ENCODE peak calls at places on chromosomes 12 and 14, in ten cellular contexts. S is small intestine, U is right cardiac atrium, Q is A549, B is Karpas-422, X is MM.1S, E is heart left ventricle, L is endothelial cell of umbilical vein, C is tibial artery, F is endodermal cell. T is an unnamed sample.

GRCh38 chr14:54474232-54474793 is 14.5 kb downstream of the GMFB start:
- DNase-seq in B (no peak), S (no peak), Q (no peak), C (no peak), L (no peak), X (no peak), U (no peak), E (no peak), F (no peak), T (no peak)

GRCh38 chr12:7229741-7230140 is 40.3 kb downstream of the PEX5 start:
- DNase-seq in E (no peak), C (no peak), L (no peak), B (no peak), X (no peak), F (no peak), U (no peak), Q (no peak), S (no peak), T (no peak)

GRCh38 chr14:59060841-59061240 is 127.6 kb upstream of the DAAM1 start:
- DNase-seq in U (no peak), E (no peak), B (no peak), S (no peak), Q (no peak), X (no peak), F (no peak), C (no peak), L (no peak), T (no peak)

GRCh38 chr14:44657688-44658388 is 150.8 kb upstream of the FSCB start:
- DNase-seq in E (no peak), X (peak; percentile 6), U (no peak), Q (no peak), B (peak; percentile 75), L (no peak), S (peak; percentile 1), F (peak; percentile 44), C (no peak), T (no peak)

GRCh38 chr12:127245009-127245408 is 1022.0 kb upstream of the TMEM132C start:
- DNase-seq in E (no peak), C (no peak), B (no peak), S (no peak), Q (no peak), U (no peak), X (no peak), F (no peak), L (no peak), T (no peak)

GRCh38 chr12:6899837-6900519 is 4.6 kb upstream of the LRRC23 start:
- DNase-seq in C (peak; percentile 57), Q (no peak), E (peak; percentile 55), B (no peak), F (no peak), U (peak; percentile 80), X (no peak), L (peak; percentile 78), S (peak; percentile 88), T (peak; percentile 56)

GRCh38 chr14:102516531-102517411 is 7.2 kb upstream of the ANKRD9 start:
- DNase-seq in F (peak; percentile 90), E (peak; percentile 73), B (peak; percentile 75), Q (peak; percentile 67), C (no peak), X (no peak), U (peak; percentile 88), L (peak; percentile 42), S (peak; percentile 55), T (no peak)

GRCh38 chr12:10364839-10365681 is 24.8 kb downstream of the KLRK1 start:
- DNase-seq in E (peak; percentile 58), B (peak; percentile 84), L (peak; percentile 82), C (peak; percentile 49), Q (peak; percentile 35), S (peak; percentile 94), F (peak; percentile 88), X (peak; percentile 67), U (peak; percentile 60), T (peak; percentile 83)

GRCh38 chr12:51869490-51869865 is 18.4 kb upstream of the ANKRD33 start:
- DNase-seq in U (no peak), E (peak; percentile 26), C (no peak), Q (no peak), L (no peak), X (no peak), F (no peak), S (no peak), B (no peak), T (no peak)

GRCh38 chr12:60205500-60205899 is 609.7 kb downstream of the SLC16A7 start:
- DNase-seq in L (no peak), E (no peak), U (no peak), X (no peak), S (no peak), Q (no peak), B (no peak), C (no peak), F (no peak), T (no peak)

GRCh38 chr14:104117341-104118005 is 20.9 kb upstream of the KIF26A start:
- DNase-seq in F (peak; percentile 67), S (peak; percentile 52), E (peak; percentile 23), L (no peak), C (no peak), B (no peak), U (peak; percentile 33), X (no peak), Q (no peak), T (no peak)

GRCh38 chr12:98379106-98379505 is 136.3 kb upstream of the TMPO start:
- DNase-seq in U (no peak), Q (no peak), F (no peak), X (no peak), S (no peak), E (no peak), C (no peak), B (no peak), L (no peak), T (no peak)

GRCh38 chr14:85421166-85421877 is 108.6 kb upstream of the FLRT2 start:
- DNase-seq in X (no peak), C (no peak), S (no peak), Q (no peak), L (no peak), U (no peak), B (no peak), F (no peak), E (no peak), T (no peak)

GRCh38 chr14:55254581-55254980 is 16.6 kb upstream of the FBXO34 start:
- DNase-seq in F (no peak), L (no peak), Q (no peak), U (no peak), S (no peak), C (no peak), E (no peak), B (no peak), X (no peak), T (no peak)

GRCh38 chr12:46266382-46266791 is 2.5 kb downstream of the SLC38A1 start:
- DNase-seq in C (peak; percentile 31), F (no peak), L (peak; percentile 37), Q (peak; percentile 41), S (peak; percentile 35), U (no peak), B (peak; percentile 64), X (peak; percentile 18), E (no peak), T (no peak)

DNA sequence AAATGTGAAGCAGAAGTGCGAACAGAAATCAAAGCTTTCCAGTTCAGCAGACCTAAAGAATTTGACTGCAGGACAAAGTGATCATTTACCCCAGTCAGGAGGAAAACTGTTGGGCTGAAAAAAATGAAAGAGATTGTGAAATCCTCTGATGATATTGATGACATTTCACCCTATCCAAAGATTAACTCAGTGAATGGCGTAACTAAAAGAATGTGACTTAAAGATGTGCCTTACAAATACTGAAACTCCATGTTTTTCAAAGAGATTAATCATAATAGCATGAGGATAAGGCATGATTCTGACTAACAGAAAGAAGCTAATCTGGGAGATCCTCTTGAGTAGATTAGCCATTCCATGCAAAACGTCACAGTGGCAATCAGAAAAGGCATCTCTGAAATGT is 225.6 kb downstream of the DUSP6 start:
- DNase-seq in S (no peak), F (no peak), B (no peak), X (no peak), C (no peak), E (no peak), U (no peak), L (no peak), Q (no peak), T (no peak)
- H3K9me3 ChIP-seq in S (no peaks in the 10 kb centered on the region), F (no peaks in the 10 kb centered on the region), B (no peaks in the 10 kb centered on the region), X (no peaks in the 10 kb centered on the region), C (no peaks in the 10 kb centered on the region), E (no peaks in the 10 kb centered on the region), U (no peaks in the 10 kb centered on the region), L (no peaks in the 10 kb centered on the region), Q (no peaks in the 10 kb centered on the region), T (no peaks in the 10 kb centered on the region)

GRCh38 chr12:95829395-95829794 is 29.4 kb upstream of the SNRPF start:
- DNase-seq in U (no peak), L (peak; percentile 83), C (no peak), B (no peak), F (no peak), S (no peak), E (no peak), Q (no peak), X (no peak), T (no peak)
- H3K27ac ChIP-seq in U (no peak overlapping the region), L (no peak overlapping the region), C (no peak overlapping the region), B (no peak overlapping the region), F (no peak overlapping the region), S (no peak overlapping the region), E (no peak overlapping the region), Q (no peak overlapping the region), X (no peak overlapping the region), T (no peak overlapping the region)

GRCh38 chr14:98890556-98891340 is 381.2 kb downstream of the BCL11B start:
- DNase-seq in F (no peak), L (no peak), X (no peak), B (no peak), E (no peak), Q (no peak), C (no peak), S (peak; percentile 78), U (no peak), T (no peak)
- H3K9me3 ChIP-seq in F (no peaks in the 10 kb centered on the region), L (no peaks in the 10 kb centered on the region), X (no peaks in the 10 kb centered on the region), B (no peaks in the 10 kb centered on the region), E (no peaks in the 10 kb centered on the region), Q (no peaks in the 10 kb centered on the region), C (no peaks in the 10 kb centered on the region), S (no peaks in the 10 kb centered on the region), U (no peaks in the 10 kb centered on the region), T (no peaks in the 10 kb centered on the region)

GRCh38 chr12:26112703-26113147 is 12.1 kb downstream of the BHLHE41 start:
- DNase-seq in B (no peak), U (no peak), C (no peak), Q (no peak), L (no peak), E (no peak), X (no peak), F (peak; percentile 84), S (peak; percentile 36), T (no peak)

GRCh38 chr12:26113194-26113654 is 11.6 kb downstream of the BHLHE41 start:
- DNase-seq in E (no peak), S (peak; percentile 12), X (peak; percentile 44), U (no peak), L (no peak), F (no peak), B (no peak), C (peak; percentile 49), Q (no peak), T (no peak)

GRCh38 chr12:26114720-26115406 is 10.0 kb downstream of the BHLHE41 start:
- DNase-seq in E (no peak), Q (no peak), F (no peak), S (no peak), X (no peak), L (no peak), B (no peak), C (no peak), U (no peak), T (no peak)

GRCh38 chr12:26113853-26114719 is 10.8 kb downstream of the BHLHE41 start:
- DNase-seq in F (peak; percentile 97), Q (peak; percentile 73), U (peak; percentile 98), X (peak; percentile 96), B (peak; percentile 88), E (peak; percentile 96), L (peak; percentile 95), C (peak; percentile 94), S (peak; percentile 98), T (peak; percentile 98)

GRCh38 chr12:26112232-26112631 is 12.6 kb downstream of the BHLHE41 start:
- DNase-seq in Q (no peak), B (no peak), C (no peak), X (no peak), E (no peak), U (no peak), F (peak; percentile 32), S (no peak), L (no peak), T (no peak)
- H3K27ac ChIP-seq in Q (no peak overlapping the region), B (no peak overlapping the region), C (peak overlapping the region; percentile 99), X (no peak overlapping the region), E (no peak overlapping the region), U (no peak overlapping the region), F (no peak overlapping the region), S (no peak overlapping the region), L (no peak overlapping the region), T (peak overlapping the region; percentile 98)

T was measured in uterus.